ENCODE peak calls at places on chromosomes 4 and X, in eight cellular contexts. D, I, R, H, T, C, X and P are unnamed samples.

GRCh38 chr4:25863347-25863784 is 578 bp upstream of the SEL1L3 start:
- DNase-seq in D (no peak), I (no peak), R (no peak), H (no peak), T (peak), C (no peak), X (peak), P (no peak)

GRCh38 chr4:6668391-6668790 is 25.3 kb upstream of the S100P start:
- DNase-seq in D (no peak), I (peak), R (no peak), H (peak), T (no peak), C (peak), X (no peak), P (no peak)

GRCh38 chrX:152817082-152817744 is 13.3 kb downstream of the CETN2 start:
- DNase-seq in D (no peak), I (peak), R (no peak), H (peak), T (no peak), C (peak), X (no peak), P (no peak)

GRCh38 chr4:69323284-69323683 is 43.0 kb downstream of the UGT2B28 start:
- DNase-seq in D (no peak), I (no peak), R (no peak), H (no peak), T (no peak), C (no peak), X (no peak), P (no peak)

GRCh38 chr4:9880411-9881197 is 99.2 kb downstream of the DRD5 start:
- DNase-seq in D (no peak), I (peak), R (no peak), H (no peak), T (no peak), C (peak), X (no peak), P (no peak)

GRCh38 chr4:85932371-85933305 is 427.2 kb downstream of the MAPK10 start:
- DNase-seq in D (no peak), I (no peak), R (no peak), H (no peak), T (no peak), C (peak), X (peak), P (no peak)

GRCh38 chrX:10134921-10135320 is 21.9 kb upstream of the CLCN4 start:
- DNase-seq in D (no peak), I (no peak), R (no peak), H (no peak), T (no peak), C (no peak), X (no peak), P (no peak)

GRCh38 chrX:54248309-54248708 is 65.3 kb upstream of the FAM120C start:
- DNase-seq in D (no peak), I (no peak), R (no peak), H (peak), T (peak), C (peak), X (no peak), P (no peak)

GRCh38 chrX:132483523-132483922 is 5.3 kb downstream of the MBNL3 start:
- DNase-seq in D (no peak), I (no peak), R (no peak), H (no peak), T (no peak), C (no peak), X (no peak), P (no peak)

GRCh38 chrX:129846686-129847085 is 3.0 kb upstream of the ZDHHC9 start:
- DNase-seq in D (no peak), I (no peak), R (no peak), H (no peak), T (no peak), C (no peak), X (no peak), P (no peak)

GRCh38 chr4:4327652-4328121 is 37.6 kb downstream of the ZBTB49 start:
- DNase-seq in D (no peak), I (peak), R (no peak), H (no peak), T (peak), C (no peak), X (peak), P (no peak)
- TF ChIP-seq CTCF in D (no peak), I (peak), R (no peak), H (no peak), T (peak), C (peak), X (no peak), P (peak)

GRCh38 chr4:96483308-96484030 is 643.6 kb downstream of the PDHA2 start:
- DNase-seq in D (no peak), I (no peak), R (no peak), H (no peak), T (no peak), C (no peak), X (no peak), P (no peak)
- TF ChIP-seq CTCF in D (no peak), I (peak), R (no peak), H (no peak), T (no peak), C (no peak), X (no peak), P (peak)

GRCh38 chr4:67167849-67168248 is 377.5 kb downstream of the CENPC start:
- DNase-seq in D (no peak), I (no peak), R (no peak), H (no peak), T (no peak), C (no peak), X (no peak), P (no peak)
- TF ChIP-seq CTCF in D (no peak), I (no peak), R (no peak), H (no peak), T (no peak), C (no peak), X (no peak), P (no peak)

GRCh38 chrX:39096599-39096998 is 295.3 kb downstream of the MID1IP1 start:
- DNase-seq in D (no peak), I (no peak), R (no peak), H (no peak), T (no peak), C (no peak), X (no peak), P (no peak)
- TF ChIP-seq CTCF in D (no peak), I (no peak), R (no peak), H (no peak), T (no peak), C (no peak), X (no peak), P (no peak)

GRCh38 chr4:151489462-151490203 is 80.7 kb downstream of the FHIP1A start:
- DNase-seq in D (no peak), I (no peak), R (no peak), H (no peak), T (no peak), C (no peak), X (peak), P (no peak)
- TF ChIP-seq CTCF in D (no peak), I (no peak), R (no peak), H (no peak), T (no peak), C (no peak), X (peak), P (no peak)

GRCh38 chr4:184288451-184289178 is 70.9 kb upstream of the ENPP6 start:
- DNase-seq in D (no peak), I (no peak), R (peak), H (no peak), T (peak), C (no peak), X (no peak), P (no peak)

GRCh38 chr4:184284742-184285141 is 67.1 kb upstream of the ENPP6 start:
- DNase-seq in D (no peak), I (no peak), R (no peak), H (no peak), T (no peak), C (no peak), X (no peak), P (no peak)

GRCh38 chr4:184289179-184289535 is 71.5 kb upstream of the ENPP6 start:
- DNase-seq in D (no peak), I (no peak), R (no peak), H (no peak), T (no peak), C (no peak), X (no peak), P (no peak)

GRCh38 chr4:184286346-184286745 is 68.7 kb upstream of the ENPP6 start:
- DNase-seq in D (no peak), I (no peak), R (peak), H (no peak), T (no peak), C (peak), X (no peak), P (no peak)

GRCh38 chr4:184287697-184288255 is 70.1 kb upstream of the ENPP6 start:
- DNase-seq in D (no peak), I (peak), R (peak), H (peak), T (no peak), C (peak), X (no peak), P (no peak)
- TF ChIP-seq CTCF in D (no peak), I (peak), R (peak), H (no peak), T (no peak), C (peak), X (peak), P (peak)

GRCh38 chr4:130563185-130563890 is 1467.4 kb downstream of the C4orf33 start:
- DNase-seq in D (no peak), I (peak), R (no peak), H (peak), T (no peak), C (peak), X (no peak), P (no peak)
- TF ChIP-seq CTCF in D (no peak), I (peak), R (no peak), H (peak), T (no peak), C (peak), X (peak), P (peak)